ENCODE peak calls at places on chromosome 4, in six cellular contexts. D is iris pigment epithelial cell; Q is frontal cortex; C is HTR-8/SVneo; W is SW480; E is activated naive CD4-positive, alpha-beta T cell. A is an unnamed sample.

GRCh38 chr4:92235741-92236140 is 68.0 kb upstream of the GRID2 start:
- DNase-seq in D (peak), Q (no peak), C (no peak), W (no peak), E (no peak), A (no peak)

GRCh38 chr4:169024762-169025161 is 14.7 kb upstream of the CBR4 start:
- DNase-seq in D (peak), Q (no peak), C (peak), W (peak), E (no peak), A (no peak)

GRCh38 chr4:5970381-5971076 is 47.7 kb downstream of the C4orf50 start:
- DNase-seq in D (no peak), Q (no peak), C (no peak), W (no peak), E (no peak), A (no peak)

GRCh38 chr4:137070614-137071013 is 461.7 kb downstream of the PCDH18 start:
- DNase-seq in D (no peak), Q (no peak), C (no peak), W (no peak), E (no peak), A (no peak)

GRCh38 chr4:151304755-151305154 is 20.6 kb downstream of the SH3D19 start:
- DNase-seq in D (no peak), Q (no peak), C (no peak), W (peak), E (no peak), A (no peak)

GRCh38 chr4:62408467-62408866 is 1208.3 kb downstream of the ADGRL3 start:
- DNase-seq in D (no peak), Q (no peak), C (no peak), W (no peak), E (no peak), A (no peak)

GRCh38 chr4:139666735-139667266 is 1.2 kb downstream of the MGST2 start:
- DNase-seq in D (peak), Q (no peak), C (peak), W (peak), E (no peak), A (no peak)

GRCh38 chr4:138275946-138276621 is 33.9 kb upstream of the SLC7A11 start:
- DNase-seq in D (peak), Q (no peak), C (peak), W (no peak), E (no peak), A (no peak)

GRCh38 chr4:145709843-145710242 is 29.9 kb downstream of the C4orf51 start:
- DNase-seq in D (peak), Q (no peak), C (no peak), W (peak), E (no peak), A (no peak)

GRCh38 chr4:149785686-149786431 is 29.8 kb downstream of the IQCM start:
- DNase-seq in D (no peak), Q (no peak), C (no peak), W (no peak), E (no peak), A (no peak)

GRCh38 chr4:145842224-145842887 is 96.3 kb downstream of the ZNF827 start:
- DNase-seq in D (peak), Q (no peak), C (no peak), W (no peak), E (no peak), A (no peak)

GRCh38 chr4:73021634-73022033 is 47.9 kb downstream of the COX18 start:
- DNase-seq in D (peak), Q (no peak), C (peak), W (peak), E (no peak), A (no peak)

GRCh38 chr4:180960758-180961401 is 1282.3 kb upstream of the TENM3 start:
- DNase-seq in D (no peak), Q (no peak), C (no peak), W (no peak), E (no peak), A (no peak)

GRCh38 chr4:130675262-130675661 is 1579.3 kb downstream of the C4orf33 start:
- DNase-seq in D (no peak), Q (no peak), C (no peak), W (no peak), E (no peak), A (no peak)

GRCh38 chr4:78610546-78611214 is 59.1 kb downstream of the ANXA3 start:
- DNase-seq in D (peak), Q (no peak), C (peak), W (no peak), E (no peak), A (no peak)

GRCh38 chr4:38461342-38461741 is 202.7 kb upstream of the KLF3 start:
- DNase-seq in D (peak), Q (no peak), C (no peak), W (no peak), E (no peak), A (no peak)

GRCh38 chr4:105662935-105663675 is 45.4 kb downstream of the INTS12 start:
- DNase-seq in D (no peak), Q (no peak), C (no peak), W (no peak), E (no peak), A (no peak)

GRCh38 chr4:155943610-155944329 is 9.9 kb downstream of the CTSO start:
- DNase-seq in D (no peak), Q (no peak), C (no peak), W (no peak), E (no peak), A (no peak)

GRCh38 chr4:103292959-103293358 is 94.8 kb upstream of the CENPE start:
- DNase-seq in D (no peak), Q (no peak), C (no peak), W (no peak), E (no peak), A (no peak)

GRCh38 chr4:6381571-6382123 is 90.8 kb downstream of the PPP2R2C start:
- DNase-seq in D (no peak), Q (no peak), C (no peak), W (no peak), E (no peak), A (no peak)

GRCh38 chr4:26896636-26897035 is 36.0 kb downstream of the STIM2 start:
- DNase-seq in D (peak), Q (no peak), C (peak), W (no peak), E (no peak), A (no peak)

GRCh38 chr4:6470502-6471302 is 1.7 kb downstream of the PPP2R2C start:
- DNase-seq in D (peak), Q (peak), C (no peak), W (peak), E (no peak), A (peak)

GRCh38 chr4:28391877-28392276 is 1531.2 kb downstream of the STIM2 start:
- DNase-seq in D (peak), Q (no peak), C (no peak), W (no peak), E (no peak), A (no peak)

GRCh38 chr4:78659264-78659663 is 107.7 kb downstream of the ANXA3 start:
- DNase-seq in D (no peak), Q (no peak), C (no peak), W (no peak), E (no peak), A (no peak)

GRCh38 chr4:158873795-158874359 is 105.1 kb downstream of the FNIP2 start:
- DNase-seq in D (peak), Q (no peak), C (peak), W (no peak), E (no peak), A (no peak)

GRCh38 chr4:100118213-100118612 is 72.1 kb downstream of the DDIT4L start:
- DNase-seq in D (no peak), Q (no peak), C (no peak), W (no peak), E (no peak), A (no peak)

GRCh38 chr4:82125863-82126297 is 247.9 kb downstream of the HNRNPD start:
- DNase-seq in D (no peak), Q (no peak), C (no peak), W (no peak), E (no peak), A (no peak)

GRCh38 chr4:42655921-42656735 is 777 bp downstream of the ATP8A1 start:
- DNase-seq in D (peak), Q (peak), C (peak), W (peak), E (peak), A (peak)

GRCh38 chr4:74400395-74400794 is 35.5 kb downstream of the EREG start:
- DNase-seq in D (no peak), Q (no peak), C (no peak), W (peak), E (no peak), A (no peak)

GRCh38 chr4:30116401-30116800 is 603.8 kb upstream of the PCDH7 start:
- DNase-seq in D (no peak), Q (no peak), C (no peak), W (no peak), E (no peak), A (no peak)

GRCh38 chr4:36004231-36004851 is 240.0 kb downstream of the ARAP2 start:
- DNase-seq in D (no peak), Q (no peak), C (no peak), W (no peak), E (no peak), A (no peak)

A was measured in 8988T.